ENCODE peak calls at places on chromosomes 5 and 9, in four cellular contexts. Q is heart right ventricle, H is HCEC 1CT, B is choroid plexus epithelial cell. X is an unnamed sample.

GRCh38 chr9:76255781-76256455 is 138.3 kb downstream of the RFK start:
- DNase-seq in H (peak; percentile 50), B (peak; percentile 99), Q (peak; percentile 22), X (no peak)

GRCh38 chr5:54844905-54845566 is 140.4 kb downstream of the ESM1 start:
- DNase-seq in B (peak; percentile 83), Q (no peak), H (peak; percentile 80), X (no peak)

GRCh38 chr5:180209137-180209581 is at the start of gene RASGEF1C:
- DNase-seq in B (peak; percentile 67), Q (peak; percentile 68), H (no peak), X (peak; percentile 73)

GRCh38 chr5:72018158-72018803 is 89.0 kb upstream of the MAP1B start:
- DNase-seq in H (peak; percentile 43), Q (peak; percentile 19), B (peak; percentile 78), X (peak; percentile 37)

GRCh38 chr5:180467576-180467975 is 26.6 kb upstream of the CNOT6 start:
- DNase-seq in B (no peak), H (no peak), Q (no peak), X (no peak)

GRCh38 chr9:4027616-4028015 is 272.3 kb downstream of the GLIS3 start:
- DNase-seq in Q (no peak), B (no peak), H (no peak), X (no peak)

GRCh38 chr5:65072836-65073620 is 304.3 kb downstream of the CWC27 start:
- DNase-seq in Q (no peak), H (no peak), B (no peak), X (no peak)

GRCh38 chr5:39539470-39539869 is 114.7 kb upstream of the DAB2 start:
- DNase-seq in H (no peak), Q (no peak), B (no peak), X (no peak)

GRCh38 chr5:34932947-34933346 is 3.6 kb downstream of the DNAJC21 start:
- DNase-seq in B (no peak), H (no peak), Q (no peak), X (no peak)

GRCh38 chr5:17127743-17128231 is 89.6 kb upstream of the BASP1 start:
- DNase-seq in Q (no peak), B (peak; percentile 88), H (peak; percentile 93), X (no peak)

GRCh38 chr9:6973762-6974161 is 216.0 kb downstream of the KDM4C start:
- DNase-seq in Q (no peak), B (peak; percentile 60), H (peak; percentile 55), X (no peak)

GRCh38 chr5:72441861-72442540 is 65.2 kb downstream of the ZNF366 start:
- DNase-seq in Q (no peak), H (peak; percentile 96), B (peak; percentile 86), X (no peak)

GRCh38 chr9:134403682-134404301 is 77.5 kb downstream of the RXRA start:
- DNase-seq in H (no peak), Q (peak; percentile 84), B (peak; percentile 86), X (no peak)

GRCh38 chr5:136979131-136979530 is 520.0 kb downstream of the SPOCK1 start:
- DNase-seq in Q (no peak), H (no peak), B (no peak), X (no peak)

GRCh38 chr5:173660481-173661280 is 44.2 kb upstream of the BOD1 start:
- DNase-seq in Q (no peak), B (no peak), H (no peak), X (no peak)

GRCh38 chr5:56622146-56622545 is 193.2 kb upstream of the MAP3K1 start:
- DNase-seq in Q (no peak), B (no peak), H (no peak), X (no peak)

GRCh38 chr9:134547161-134548100 is 94.2 kb upstream of the COL5A1 start:
- DNase-seq in B (no peak), Q (no peak), H (no peak), X (no peak)

GRCh38 chr5:1827410-1828397 is 26.5 kb downstream of the NDUFS6 start:
- DNase-seq in B (no peak), H (no peak), Q (no peak), X (peak; percentile 2)

GRCh38 chr5:128857061-128857677 is 108.1 kb upstream of the SLC27A6 start:
- DNase-seq in H (peak; percentile 59), Q (no peak), B (no peak), X (no peak)

GRCh38 chr9:38091310-38092199 is 22.5 kb upstream of the SHB start:
- DNase-seq in H (no peak), B (no peak), Q (no peak), X (no peak)

GRCh38 chr5:3794611-3795010 is 199.0 kb downstream of the IRX1 start:
- DNase-seq in H (no peak), Q (no peak), B (no peak), X (no peak)

GRCh38 chr9:127785023-127785932 is 556 bp upstream of the CDK9 start:
- DNase-seq in B (peak; percentile 81), Q (peak; percentile 92), H (peak; percentile 68), X (peak; percentile 80)

GRCh38 chr9:131585375-131585774 is 40.1 kb downstream of the PRRT1B start:
- DNase-seq in Q (no peak), B (peak; percentile 42), H (no peak), X (no peak)

GRCh38 chr5:5178121-5178520 is 38.0 kb downstream of the ADAMTS16 start:
- DNase-seq in H (no peak), Q (no peak), B (peak; percentile 54), X (no peak)

GRCh38 chr9:133716564-133717112 is 21.5 kb downstream of the SARDH start:
- DNase-seq in B (peak; percentile 47), H (no peak), Q (peak; percentile 64), X (no peak)

GRCh38 chr5:17190799-17191391 is 26.5 kb upstream of the BASP1 start:
- DNase-seq in B (peak; percentile 52), H (peak; percentile 45), Q (no peak), X (no peak)

GRCh38 chr9:87572719-87573118 is 75.1 kb downstream of the DAPK1 start:
- DNase-seq in Q (no peak), H (no peak), B (no peak), X (no peak)

GRCh38 chr9:128055222-128056040 is 11.7 kb downstream of the NAIF1 start:
- DNase-seq in Q (no peak), B (peak; percentile 79), H (peak; percentile 81), X (no peak)

GRCh38 chr9:133944746-133945135 is 47.4 kb downstream of the VAV2 start:
- DNase-seq in Q (no peak), B (peak; percentile 68), H (no peak), X (no peak)

GRCh38 chr5:66232701-66233100 is 88.6 kb downstream of the SREK1 start:
- DNase-seq in B (no peak), Q (no peak), H (no peak), X (no peak)

GRCh38 chr5:10354048-10354872 is 765 bp downstream of the MARCHF6 start:
- DNase-seq in B (peak; percentile 60), Q (no peak), H (peak; percentile 39), X (peak; percentile 31)

GRCh38 chr5:130476325-130476724 is 572.1 kb downstream of the CHSY3 start:
- DNase-seq in Q (no peak), B (no peak), H (no peak), X (no peak)

X was measured in stimulated activated CD4-positive, alpha-beta T cell treated with anti-CD3 and anti-CD28 coated beads, Interleukin-1b, Interleukin-23, amount 100 ng/mL, for 4 hours.